ENCODE peak calls at places on chromosome 17, in ten cellular contexts. S is WTC11, M is A549, E is AG04449, V is bronchial epithelial cell, H is foreskin keratinocyte, Z is omental fat pad, C is adrenal gland, T is pancreas, G is choroid plexus epithelial cell. K is an unnamed sample.

GRCh38 chr17:58666858-58667267 is 25.0 kb downstream of the TEX14 start:
- DNase-seq in S (no peak), M (peak), E (no peak), V (peak), H (peak), Z (peak), C (peak), T (peak), G (peak), K (no peak)

GRCh38 chr17:16255481-16255901 is 38.5 kb downstream of the PIGL start:
- DNase-seq in S (no peak), M (no peak), E (no peak), V (no peak), H (no peak), Z (no peak), C (peak), T (peak), G (peak), K (no peak)

GRCh38 chr17:42135664-42136653 is 13.4 kb downstream of the HSPB9 start:
- DNase-seq in S (peak), M (peak), E (no peak), V (peak), H (peak), Z (no peak), C (peak), T (peak), G (peak), K (peak)

GRCh38 chr17:16877102-16877501 is 94.8 kb downstream of the TNFRSF13B start:
- DNase-seq in S (no peak), M (no peak), E (no peak), V (peak), H (peak), Z (no peak), C (no peak), T (no peak), G (no peak), K (no peak)

GRCh38 chr17:60392042-60392844 is at the start of gene USP32:
- DNase-seq in S (peak), M (peak), E (peak), V (peak), H (peak), Z (peak), C (peak), T (peak), G (peak), K (peak)

GRCh38 chr17:31838641-31839225 is 20.3 kb downstream of the COPRS start:
- DNase-seq in S (no peak), M (no peak), E (no peak), V (no peak), H (no peak), Z (no peak), C (no peak), T (no peak), G (peak), K (no peak)

GRCh38 chr17:35705230-35705629 is 26.2 kb upstream of the RASL10B start:
- DNase-seq in S (no peak), M (no peak), E (no peak), V (no peak), H (no peak), Z (no peak), C (no peak), T (no peak), G (no peak), K (no peak)

GRCh38 chr17:223723-224471 is 42.4 kb upstream of the DOC2B start:
- DNase-seq in S (peak), M (no peak), E (no peak), V (no peak), H (no peak), Z (no peak), C (no peak), T (no peak), G (no peak), K (no peak)

GRCh38 chr17:1649844-1650409 is at the start of gene RILP:
- DNase-seq in S (peak), M (peak), E (no peak), V (peak), H (peak), Z (peak), C (peak), T (peak), G (no peak), K (peak)

GRCh38 chr17:71453876-71454422 is 666.9 kb upstream of the SOX9 start:
- DNase-seq in S (no peak), M (no peak), E (no peak), V (no peak), H (no peak), Z (no peak), C (no peak), T (no peak), G (no peak), K (no peak)

GRCh38 chr17:73782231-73782630 is 138.0 kb upstream of the SDK2 start:
- DNase-seq in S (no peak), M (no peak), E (no peak), V (no peak), H (no peak), Z (no peak), C (no peak), T (no peak), G (no peak), K (no peak)

GRCh38 chr17:72259977-72260376 is 139.2 kb downstream of the SOX9 start:
- DNase-seq in S (no peak), M (no peak), E (no peak), V (no peak), H (no peak), Z (no peak), C (no peak), T (no peak), G (no peak), K (no peak)

GRCh38 chr17:5122586-5123342 is 6.9 kb downstream of the USP6 start:
- DNase-seq in S (peak), M (no peak), E (no peak), V (no peak), H (no peak), Z (no peak), C (no peak), T (peak), G (peak), K (no peak)

GRCh38 chr17:38921756-38922411 is 3.5 kb upstream of the LASP1NB start:
- DNase-seq in S (no peak), M (no peak), E (no peak), V (no peak), H (no peak), Z (no peak), C (no peak), T (no peak), G (no peak), K (peak)

GRCh38 chr17:30291571-30292489 is at the start of gene BLMH:
- DNase-seq in S (peak), M (peak), E (no peak), V (peak), H (peak), Z (peak), C (peak), T (peak), G (peak), K (peak)

GRCh38 chr17:10126554-10127493 is 71.6 kb downstream of the GAS7 start:
- DNase-seq in S (no peak), M (no peak), E (no peak), V (no peak), H (no peak), Z (no peak), C (peak), T (no peak), G (peak), K (no peak)

GRCh38 chr17:49995055-49995738 is at the start of gene DLX3:
- DNase-seq in S (peak), M (peak), E (peak), V (peak), H (peak), Z (peak), C (peak), T (peak), G (peak), K (peak)

GRCh38 chr17:40873255-40873654 is 6.2 kb upstream of the KRT12 start:
- DNase-seq in S (no peak), M (no peak), E (no peak), V (no peak), H (no peak), Z (no peak), C (no peak), T (no peak), G (no peak), K (no peak)
- TF ChIP-seq CTCF in S (no peak), M (no peak), E (no peak), V (no peak), H (peak), Z (no peak), C (no peak), T (no peak), G (no peak), K (peak)

GRCh38 chr17:81552244-81553017 is at the start of gene FAAP100:
- DNase-seq in S (peak), M (peak), E (no peak), V (peak), H (peak), Z (no peak), C (peak), T (peak), G (peak), K (peak)
- TF ChIP-seq CTCF in S (no peak), M (no peak), E (no peak), V (no peak), H (no peak), Z (no peak), C (no peak), T (no peak), G (no peak), K (no peak)

DNA sequence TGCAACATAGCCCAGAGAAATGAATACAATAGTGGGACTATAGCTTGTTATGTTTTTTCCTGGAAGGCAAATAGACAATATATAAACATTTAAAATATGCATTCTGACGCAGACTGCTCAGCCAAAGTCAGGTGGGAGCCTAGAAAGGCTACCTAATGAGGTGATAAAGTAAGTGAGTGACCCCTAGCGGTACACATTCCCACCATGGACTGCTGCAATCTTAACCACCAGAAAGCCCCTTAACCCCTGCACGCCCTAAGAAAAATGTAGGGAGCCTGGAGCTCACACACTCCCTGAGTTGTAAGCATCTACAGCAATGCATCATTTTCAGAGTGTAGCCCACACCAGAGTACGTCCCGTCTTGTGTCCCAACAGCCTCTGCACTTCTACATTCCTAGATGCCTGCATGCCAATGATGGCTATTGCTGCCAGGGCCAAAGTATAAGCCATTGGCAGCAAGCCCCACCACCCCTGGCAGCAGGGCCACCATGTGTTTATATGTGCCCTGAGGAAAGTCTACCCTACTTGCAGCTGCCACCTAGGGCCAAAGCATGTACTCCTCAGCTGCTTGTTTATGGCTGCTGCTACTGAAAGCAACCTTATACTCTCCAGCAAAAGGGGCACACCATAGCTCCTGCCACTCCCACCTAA is 127.6 kb downstream of the KIF2B start:
- DNase-seq in S (peak), M (no peak), E (no peak), V (no peak), H (no peak), Z (no peak), C (no peak), T (no peak), G (no peak), K (peak)
- TF ChIP-seq CTCF in S (no peak), M (no peak), E (no peak), V (no peak), H (peak), Z (no peak), C (no peak), T (no peak), G (no peak), K (no peak)

GRCh38 chr17:18183334-18184142 is at the start of gene ALKBH5:
- DNase-seq in S (peak), M (peak), E (peak), V (peak), H (peak), Z (peak), C (peak), T (peak), G (peak), K (peak)
- TF ChIP-seq CTCF in S (peak), M (peak), E (peak), V (peak), H (peak), Z (no peak), C (no peak), T (no peak), G (peak), K (no peak)

DNA sequence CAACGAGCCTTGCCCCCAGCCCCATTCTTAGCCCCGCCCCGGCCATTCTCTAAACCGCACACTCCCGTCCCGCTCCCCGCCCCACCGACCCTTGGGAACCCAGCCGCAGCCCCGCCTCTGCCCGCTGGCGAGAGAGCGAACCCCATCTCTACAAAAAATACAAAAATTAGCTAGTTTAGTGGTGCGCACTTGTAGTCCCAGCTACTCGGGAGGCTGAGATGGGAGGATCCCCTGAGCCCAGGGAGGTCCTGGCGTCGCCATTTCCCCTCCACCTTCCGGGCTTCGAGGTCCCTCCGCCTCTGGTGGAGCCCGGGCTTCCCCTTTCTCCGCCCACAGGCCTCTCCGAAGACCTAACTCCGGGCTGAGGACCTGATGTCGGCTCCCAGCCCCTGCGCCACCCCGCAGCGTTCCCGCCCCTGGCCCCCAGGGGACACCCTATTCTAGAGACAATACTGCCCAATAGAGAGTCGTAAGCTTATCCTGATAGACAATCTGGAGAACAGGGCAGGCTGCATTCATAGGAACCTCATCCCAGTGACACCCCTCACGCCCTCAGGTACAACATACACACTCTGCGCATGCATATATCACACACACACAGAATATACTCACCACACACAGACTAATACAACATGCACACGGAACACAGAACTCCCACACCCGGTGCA is 483 bp upstream of the PROCA1 start:
- DNase-seq in S (peak), M (no peak), E (no peak), V (no peak), H (no peak), Z (no peak), C (peak), T (peak), G (peak), K (no peak)
- TF ChIP-seq CTCF in S (no peak), M (no peak), E (no peak), V (no peak), H (no peak), Z (no peak), C (no peak), T (no peak), G (peak), K (no peak)

GRCh38 chr17:79970576-79971068 is 65.0 kb downstream of the TBC1D16 start:
- DNase-seq in S (peak), M (no peak), E (no peak), V (no peak), H (no peak), Z (no peak), C (peak), T (no peak), G (peak), K (no peak)
- TF ChIP-seq CTCF in S (peak), M (peak), E (peak), V (peak), H (peak), Z (no peak), C (peak), T (no peak), G (peak), K (no peak)

DNA sequence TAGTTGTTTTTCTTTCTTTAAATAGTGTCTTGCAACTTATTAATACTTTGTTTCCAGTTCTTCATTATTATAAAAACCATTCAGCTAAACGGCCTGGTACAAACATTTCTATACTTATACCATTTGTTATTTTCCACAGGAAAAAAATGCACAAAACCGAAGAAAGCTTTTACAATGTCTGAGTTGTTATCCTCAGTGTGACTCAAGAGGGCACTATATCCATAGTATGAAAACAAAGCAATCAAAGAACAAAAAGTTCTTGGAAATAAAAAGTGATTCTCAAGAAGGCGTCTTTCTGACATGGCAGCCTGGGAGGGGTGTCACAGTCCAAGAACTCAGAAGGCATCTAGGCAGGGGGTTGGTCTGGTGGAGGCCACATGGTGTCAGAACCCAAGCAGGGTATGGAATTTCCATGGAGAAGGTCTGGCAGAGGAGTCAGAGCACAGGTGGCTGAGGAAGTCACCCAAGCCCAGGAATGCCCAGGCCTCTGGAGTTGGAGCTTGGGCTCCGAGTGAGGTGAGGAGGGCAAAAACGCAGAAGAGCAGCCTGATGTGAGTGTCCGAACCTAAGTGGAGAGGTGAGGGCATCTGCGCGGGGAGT is 70.9 kb upstream of the ATP2A3 start:
- DNase-seq in S (no peak), M (no peak), E (no peak), V (no peak), H (no peak), Z (no peak), C (no peak), T (no peak), G (peak), K (no peak)
- TF ChIP-seq CTCF in S (no peak), M (no peak), E (no peak), V (no peak), H (peak), Z (no peak), C (no peak), T (no peak), G (peak), K (no peak)

DNA sequence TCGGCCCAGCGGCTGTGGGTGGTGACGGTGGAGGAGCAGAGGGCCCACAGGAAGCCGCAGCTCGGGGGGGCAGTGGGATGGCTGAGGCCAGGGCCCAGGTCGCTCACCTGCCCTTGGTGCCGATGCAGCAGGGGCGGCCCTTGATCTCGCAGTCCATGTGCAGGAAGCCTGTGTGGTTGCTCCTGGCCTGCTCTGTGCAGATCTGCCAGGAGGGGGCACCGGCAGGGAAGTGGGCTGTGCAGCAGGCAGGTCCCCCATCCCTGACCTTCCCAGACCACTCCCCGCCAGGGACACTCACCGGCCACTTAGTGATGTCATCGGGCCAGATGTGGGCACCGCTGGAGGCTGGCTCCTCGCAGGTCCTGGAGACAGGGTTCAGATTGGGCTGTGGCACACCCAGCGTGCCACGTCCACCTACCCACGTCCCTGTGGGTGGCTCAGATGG is 6.2 kb downstream of the AANAT start:
- DNase-seq in S (peak), M (no peak), E (no peak), V (no peak), H (no peak), Z (no peak), C (no peak), T (no peak), G (peak), K (no peak)
- TF ChIP-seq CTCF in S (no peak), M (peak), E (peak), V (peak), H (peak), Z (no peak), C (no peak), T (no peak), G (peak), K (peak)

GRCh38 chr17:57404073-57404472 is 147.8 kb downstream of the MSI2 start:
- DNase-seq in S (no peak), M (peak), E (no peak), V (no peak), H (no peak), Z (no peak), C (no peak), T (no peak), G (no peak), K (no peak)
- TF ChIP-seq CTCF in S (no peak), M (peak), E (no peak), V (peak), H (peak), Z (no peak), C (no peak), T (no peak), G (no peak), K (no peak)

GRCh38 chr17:45425125-45425983 is 7.3 kb downstream of the ARHGAP27 start:
- DNase-seq in S (peak), M (peak), E (no peak), V (peak), H (peak), Z (no peak), C (peak), T (peak), G (peak), K (peak)
- TF ChIP-seq CTCF in S (peak), M (peak), E (peak), V (peak), H (peak), Z (no peak), C (no peak), T (no peak), G (peak), K (no peak)

K was measured in Calu3.